ENCODE peak calls at places on chromosomes 13 and 19, in seven cellular contexts. A, T, P, Q, D, S and W are unnamed samples.

GRCh38 chr13:42671502-42671901 is 97.5 kb downstream of the TNFSF11 start:
- DNase-seq in P (no peak), T (no peak), D (no peak), Q (no peak), S (no peak), A (no peak), W (no peak)

GRCh38 chr13:113762538-113762937 is 3.5 kb downstream of the TMEM255B start:
- DNase-seq in S (peak), P (no peak), D (no peak), T (no peak), Q (no peak), A (no peak), W (no peak)

GRCh38 chr19:14533450-14533849 is 4.1 kb downstream of the TECR start:
- DNase-seq in Q (no peak), S (no peak), A (no peak), T (no peak), D (no peak), P (no peak), W (no peak)

GRCh38 chr13:107977175-107977574 is 238.2 kb downstream of the LIG4 start:
- DNase-seq in S (no peak), A (no peak), T (no peak), P (no peak), D (no peak), Q (no peak), W (no peak)

GRCh38 chr13:95660981-95661581 is 15.9 kb upstream of the DNAJC3 start:
- DNase-seq in P (no peak), D (no peak), Q (no peak), S (no peak), T (no peak), A (peak), W (peak)

GRCh38 chr13:40490086-40490723 is 176.2 kb downstream of the FOXO1 start:
- DNase-seq in P (no peak), Q (peak), D (no peak), A (no peak), S (no peak), T (peak), W (peak)

GRCh38 chr13:107650081-107650701 is 565.1 kb downstream of the LIG4 start:
- DNase-seq in D (peak), P (peak), Q (peak), S (no peak), T (no peak), A (peak), W (peak)

GRCh38 chr19:51703655-51704515 is 10.8 kb downstream of the SPACA6 start:
- DNase-seq in Q (peak), A (peak), T (peak), S (peak), D (peak), P (peak), W (peak)

GRCh38 chr13:72960114-72960513 is 98.7 kb upstream of the KLF5 start:
- DNase-seq in Q (no peak), D (no peak), T (no peak), A (no peak), P (no peak), S (no peak), W (no peak)

GRCh38 chr19:13057744-13058143 is 44.9 kb downstream of the LYL1 start:
- DNase-seq in Q (no peak), T (no peak), P (no peak), S (no peak), A (no peak), D (no peak), W (no peak)

GRCh38 chr13:113907637-113908617 is 44.1 kb upstream of the GAS6 start:
- DNase-seq in P (no peak), A (no peak), S (peak), D (no peak), Q (no peak), T (no peak), W (peak)

GRCh38 chr13:106690779-106691178 is 122.8 kb upstream of the ARGLU1 start:
- DNase-seq in D (no peak), Q (no peak), A (no peak), S (no peak), P (no peak), T (no peak), W (no peak)

GRCh38 chr13:75505966-75506365 is 24.0 kb upstream of the TBC1D4 start:
- DNase-seq in D (no peak), A (no peak), P (no peak), S (no peak), T (no peak), Q (no peak), W (no peak)

GRCh38 chr19:54415208-54415900 is at the start of gene TTYH1:
- DNase-seq in T (peak), P (peak), Q (no peak), A (no peak), D (no peak), S (no peak), W (no peak)

GRCh38 chr19:52034051-52034728 is 6.0 kb upstream of the ZNF614 start:
- DNase-seq in D (no peak), Q (no peak), S (no peak), T (no peak), A (no peak), P (no peak), W (no peak)

GRCh38 chr19:48969276-48970138 is 4.4 kb downstream of the FTL start:
- DNase-seq in S (no peak), A (peak), Q (no peak), T (no peak), P (peak), D (no peak), W (peak)

GRCh38 chr19:14110650-14111049 is 6.9 kb downstream of the PRKACA start:
- DNase-seq in A (no peak), T (no peak), P (no peak), D (no peak), S (no peak), Q (no peak), W (no peak)

GRCh38 chr13:31514932-31515331 is 224.4 kb upstream of the RXFP2 start:
- DNase-seq in S (no peak), D (no peak), Q (no peak), A (no peak), P (no peak), T (no peak), W (no peak)

GRCh38 chr13:46124531-46124966 is 19.7 kb upstream of the CPB2 start:
- DNase-seq in Q (no peak), P (no peak), D (no peak), A (peak), S (no peak), T (no peak), W (no peak)

GRCh38 chr13:35855531-35856019 is 275.6 kb downstream of the DCLK1 start:
- DNase-seq in P (no peak), T (no peak), Q (peak), S (no peak), D (no peak), A (no peak), W (peak)

GRCh38 chr13:52950436-52950960 is 78.1 kb upstream of the OLFM4 start:
- DNase-seq in P (no peak), Q (no peak), D (no peak), S (no peak), A (no peak), T (no peak), W (no peak)

GRCh38 chr13:70188567-70188966 is 80.3 kb upstream of the KLHL1 start:
- DNase-seq in Q (no peak), A (no peak), P (no peak), S (no peak), T (no peak), D (no peak), W (peak)

GRCh38 chr13:63408227-63409202 is 1992.9 kb upstream of the PCDH20 start:
- DNase-seq in P (no peak), A (no peak), Q (no peak), T (no peak), D (no peak), S (no peak), W (no peak)

GRCh38 chr19:16369664-16370576 is 45.3 kb downstream of the KLF2 start:
- DNase-seq in P (peak), Q (no peak), S (no peak), A (no peak), T (no peak), D (no peak), W (no peak)

GRCh38 chr19:43675269-43675879 is 5.4 kb upstream of the PLAUR start:
- DNase-seq in P (peak), D (no peak), T (no peak), S (no peak), Q (peak), A (no peak), W (peak)

GRCh38 chr13:79246575-79246949 is 159.5 kb downstream of the RBM26 start:
- DNase-seq in D (no peak), T (no peak), A (peak), P (no peak), S (no peak), Q (no peak), W (peak)

GRCh38 chr19:7450243-7451223 is 38.3 kb downstream of the PEX11G start:
- DNase-seq in Q (no peak), S (no peak), P (no peak), T (no peak), D (no peak), A (peak), W (peak)

GRCh38 chr13:74288361-74288911 is 154.2 kb upstream of the KLF12 start:
- DNase-seq in T (no peak), S (no peak), P (peak), Q (no peak), D (no peak), A (peak), W (peak)

GRCh38 chr13:40116008-40116407 is 460.5 kb downstream of the COG6 start:
- DNase-seq in P (no peak), D (peak), T (no peak), Q (peak), S (no peak), A (no peak), W (peak)

GRCh38 chr19:12676384-12676792 is 5.3 kb downstream of the DHPS start:
- DNase-seq in P (peak), Q (peak), D (peak), A (peak), S (peak), T (peak), W (peak)

GRCh38 chr13:97621025-97621424 is 187.1 kb downstream of the RAP2A start:
- DNase-seq in P (peak), S (no peak), D (no peak), A (no peak), T (no peak), Q (no peak), W (no peak)

GRCh38 chr13:76837811-76838210 is 48.4 kb downstream of the KCTD12 start:
- DNase-seq in Q (no peak), D (no peak), A (no peak), T (no peak), S (no peak), P (no peak), W (no peak)

GRCh38 chr19:4967738-4968461 is 1.0 kb upstream of the KDM4B start:
- DNase-seq in D (no peak), T (no peak), A (no peak), S (no peak), Q (no peak), P (no peak), W (peak)

GRCh38 chr13:28872427-28873176 is 52.5 kb downstream of the MTUS2 start:
- DNase-seq in A (no peak), D (no peak), Q (no peak), S (no peak), P (no peak), T (no peak), W (no peak)

GRCh38 chr19:11814707-11815050 is 606 bp downstream of the ZNF440 start:
- DNase-seq in T (no peak), A (no peak), Q (peak), S (no peak), P (no peak), D (no peak), W (peak)

GRCh38 chr19:12749938-12750521 is 1.6 kb upstream of the BEST2 start:
- DNase-seq in S (no peak), T (no peak), Q (no peak), A (no peak), D (no peak), P (no peak), W (peak)

DNA sequence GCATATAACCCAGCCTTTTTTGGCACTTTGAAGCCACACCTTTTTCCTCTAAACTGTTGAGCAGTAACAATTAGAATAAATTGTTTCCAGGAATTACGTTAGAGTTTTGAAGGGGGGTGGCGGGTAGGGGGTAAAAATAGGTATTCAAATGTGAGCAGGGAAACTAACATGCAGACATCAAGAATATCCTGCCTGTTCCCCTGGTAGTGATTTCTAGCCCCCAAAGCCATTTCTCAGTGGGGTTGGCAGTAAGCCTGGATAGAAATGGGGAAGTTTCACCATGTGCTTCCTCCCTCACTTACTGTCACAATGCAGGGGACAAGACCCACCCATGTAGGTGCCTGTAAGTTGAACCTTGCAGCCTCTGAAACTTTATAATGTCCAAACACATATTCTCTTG is 3.8 kb downstream of the DOCK9 start:
- DNase-seq in A (peak), T (no peak), Q (no peak), P (no peak), D (no peak), S (no peak), W (no peak)
- H3K4me3 ChIP-seq in A (no peak), T (no peak), Q (no peak), P (no peak), D (no peak), S (no peak), W (no peak)

DNA sequence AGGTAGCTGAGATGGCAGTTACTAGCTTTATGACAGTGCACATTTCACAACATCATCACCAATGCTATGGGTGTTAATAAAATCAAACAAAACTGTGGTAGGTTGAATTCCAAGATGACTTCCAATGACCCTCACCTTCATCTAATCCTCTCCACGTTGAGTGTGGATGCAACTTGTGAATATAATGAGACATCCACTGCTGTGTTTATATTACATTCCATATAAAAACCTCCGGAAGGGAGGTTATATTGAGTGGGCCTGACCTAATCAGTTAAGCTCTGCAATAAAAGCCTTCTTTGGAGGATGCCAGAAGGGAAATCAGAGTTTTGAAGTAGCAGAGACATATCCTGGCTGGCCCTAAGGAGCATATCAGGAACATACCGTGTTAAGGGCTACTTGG is 25.6 kb upstream of the CSNK1A1L start:
- DNase-seq in P (no peak), Q (no peak), S (no peak), D (no peak), A (no peak), T (no peak), W (no peak)
- TF ChIP-seq CTCF in P (no peak), Q (no peak), S (no peak), D (no peak), A (no peak), T (no peak), W (no peak)

GRCh38 chr19:39158646-39159260 is 33.2 kb downstream of the PAK4 start:
- DNase-seq in A (no peak), T (no peak), Q (no peak), S (no peak), D (no peak), P (no peak), W (no peak)

GRCh38 chr19:39156230-39156890 is 30.8 kb downstream of the PAK4 start:
- DNase-seq in A (no peak), D (no peak), P (no peak), Q (peak), S (no peak), T (no peak), W (peak)

GRCh38 chr19:39157997-39158389 is 32.4 kb downstream of the PAK4 start:
- DNase-seq in P (no peak), D (no peak), T (no peak), A (no peak), S (no peak), Q (no peak), W (no peak)

GRCh38 chr19:39156891-39157230 is 31.3 kb downstream of the PAK4 start:
- DNase-seq in T (no peak), D (no peak), Q (no peak), P (no peak), A (no peak), S (no peak), W (no peak)

GRCh38 chr19:39157275-39157996 is 31.9 kb downstream of the PAK4 start:
- DNase-seq in Q (no peak), A (no peak), D (no peak), S (no peak), P (no peak), T (no peak), W (no peak)
- H3K4me3 ChIP-seq in Q (no peak), A (no peak), D (no peak), S (no peak), P (no peak), T (no peak), W (peak)

DNA sequence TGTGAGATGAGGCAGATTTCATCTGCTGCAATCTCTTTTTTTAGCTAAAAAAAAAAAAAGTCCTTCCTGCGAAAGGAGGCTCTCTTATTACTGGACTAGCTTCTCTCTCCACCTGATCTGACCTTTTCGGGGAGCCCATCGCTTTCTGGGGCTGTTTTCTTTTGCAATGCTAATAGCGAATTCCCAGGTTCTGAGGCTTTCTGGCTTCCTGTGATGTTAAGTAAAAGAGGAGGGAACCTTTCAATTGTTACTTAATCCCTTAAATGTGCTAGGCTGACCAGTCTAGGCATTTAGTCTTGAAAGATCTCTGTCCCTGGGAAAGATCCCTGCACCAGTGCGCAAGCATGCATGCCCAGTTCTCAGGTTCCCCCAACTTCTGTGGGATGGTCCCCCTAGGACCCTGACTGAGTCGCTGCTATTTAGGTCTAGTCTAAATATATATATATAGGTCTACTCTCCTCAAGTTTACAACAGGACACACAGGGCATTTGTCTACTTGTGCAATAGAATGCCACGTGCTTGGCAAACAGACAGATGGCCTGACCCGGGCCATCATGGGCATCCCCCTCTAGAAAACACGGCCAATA is 224.7 kb downstream of the ZNF536 start:
- DNase-seq in T (no peak), S (no peak), Q (no peak), A (no peak), D (no peak), P (no peak), W (no peak)
- TF ChIP-seq CTCF in T (no peak), S (no peak), Q (no peak), A (no peak), D (no peak), P (no peak), W (no peak)

DNA sequence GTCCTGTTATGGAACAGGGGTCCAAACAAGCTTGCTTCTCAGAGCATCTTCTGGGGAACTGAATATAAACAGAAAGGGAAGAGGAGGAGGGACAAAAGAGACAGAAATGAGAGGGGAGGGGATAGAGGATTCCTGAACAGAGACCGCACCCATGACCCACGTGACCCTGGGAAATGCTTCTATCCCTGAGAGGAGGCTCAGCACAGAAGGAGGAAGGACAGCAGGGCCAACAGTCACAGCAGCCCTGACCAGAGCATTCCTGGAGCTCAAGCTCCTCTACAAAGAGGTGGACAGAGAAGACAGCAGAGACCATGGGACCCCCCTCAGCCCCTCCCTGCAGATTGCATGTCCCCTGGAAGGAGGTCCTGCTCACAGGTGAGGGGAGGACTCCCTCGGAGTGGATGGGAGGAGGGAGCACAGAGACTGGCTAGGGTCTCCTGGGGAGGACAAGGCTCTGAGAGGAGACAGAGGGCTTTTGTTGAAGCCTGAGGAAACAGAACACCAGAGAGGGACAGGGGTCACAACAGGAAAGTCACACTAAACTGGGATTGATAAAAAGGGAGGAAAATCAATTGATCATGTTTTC is at the start of gene CEACAM6:
- DNase-seq in A (no peak), D (no peak), P (no peak), T (no peak), Q (peak), S (no peak), W (no peak)
- H3K4me3 ChIP-seq in A (no peak), D (no peak), P (no peak), T (no peak), Q (peak), S (no peak), W (no peak)

DNA sequence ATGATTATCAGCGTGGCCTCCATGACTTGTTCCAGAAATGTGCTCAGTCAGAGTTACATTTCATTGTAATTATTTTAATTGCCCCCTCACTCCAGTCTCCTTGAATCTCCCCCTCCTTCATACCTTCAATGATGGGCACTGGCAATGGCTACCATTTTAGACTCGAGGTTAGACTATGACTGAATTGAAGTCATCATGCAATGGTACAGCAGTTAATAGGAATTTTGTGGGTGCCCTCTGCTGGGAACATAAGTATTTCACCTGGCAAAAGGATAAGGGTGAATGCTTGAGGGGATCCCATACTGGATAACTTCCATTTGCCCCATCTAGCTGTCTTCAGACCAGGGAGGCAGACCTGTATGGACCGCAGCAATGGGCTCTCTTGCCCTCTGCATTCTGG is 32.2 kb upstream of the USP12 start:
- DNase-seq in A (no peak), Q (no peak), P (no peak), T (no peak), S (no peak), D (peak), W (peak)
- TF ChIP-seq CTCF in A (peak), Q (peak), P (peak), T (no peak), S (peak), D (no peak), W (peak)

DNA sequence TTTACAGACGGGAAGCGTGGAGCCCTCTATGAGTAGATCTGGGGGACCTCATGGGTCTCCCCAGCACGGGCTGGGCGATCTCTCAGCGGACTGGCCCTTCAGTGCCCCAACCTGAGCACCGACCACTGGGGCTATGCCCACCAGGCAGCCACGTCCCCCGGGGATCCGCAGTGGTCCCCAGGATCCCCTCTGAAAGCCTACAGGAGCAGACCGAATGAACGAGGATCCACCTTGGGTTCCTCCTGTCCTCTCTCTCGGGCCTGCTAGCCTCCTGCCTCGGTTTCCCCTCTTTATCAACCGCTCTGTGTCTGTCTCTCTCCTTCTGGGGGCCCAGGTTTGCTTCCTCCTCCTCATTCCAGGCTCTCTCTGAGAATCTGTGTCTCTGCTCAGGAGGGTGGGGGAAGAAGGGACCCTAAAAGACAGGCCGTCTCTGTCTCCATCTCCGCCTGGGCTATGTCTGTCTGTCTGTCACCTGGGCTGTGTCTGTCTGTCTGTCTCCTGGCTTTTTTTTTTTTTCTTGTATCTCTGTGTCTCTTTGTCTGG is 2.0 kb upstream of the MEIS3 start:
- DNase-seq in T (no peak), P (no peak), D (no peak), A (no peak), S (no peak), Q (no peak), W (no peak)
- H3K4me3 ChIP-seq in T (no peak), P (no peak), D (no peak), A (no peak), S (no peak), Q (no peak), W (no peak)